ENCODE peak calls at places on chromosome 19, in eight cellular contexts. One of them, this sample, is unnamed.

GRCh38 chr19:3042545-3043267 is 13.6 kb upstream of the TLE2 start:
- DNase-seq in A549: no peak
- DNase-seq in mammary epithelial cell: no peak
- DNase-seq in kidney epithelial cell: no peak
- DNase-seq in activated naive CD4-positive, alpha-beta T cell treated with anti-CD3 and anti-CD28 coated beads, Interleukin-2, amount 50 U/mL, for 16 hours: no peak
- DNase-seq in Right ventricle myocardium superior: no peak
- DNase-seq in ovary: no peak
- DNase-seq in endothelial cell: no peak
- DNase-seq in this sample: no peak

GRCh38 chr19:15107056-15108010 is at the start of gene SYDE1:
- DNase-seq in A549: peak
- DNase-seq in mammary epithelial cell: peak
- DNase-seq in kidney epithelial cell: no peak
- DNase-seq in activated naive CD4-positive, alpha-beta T cell treated with anti-CD3 and anti-CD28 coated beads, Interleukin-2, amount 50 U/mL, for 16 hours: peak
- DNase-seq in Right ventricle myocardium superior: peak
- DNase-seq in ovary: peak
- DNase-seq in endothelial cell: peak
- DNase-seq in this sample: no peak

GRCh38 chr19:17078038-17078919 is 2.7 kb downstream of the MYO9B start:
- DNase-seq in A549: no peak
- DNase-seq in mammary epithelial cell: peak
- DNase-seq in kidney epithelial cell: no peak
- DNase-seq in activated naive CD4-positive, alpha-beta T cell treated with anti-CD3 and anti-CD28 coated beads, Interleukin-2, amount 50 U/mL, for 16 hours: no peak
- DNase-seq in Right ventricle myocardium superior: no peak
- DNase-seq in ovary: no peak
- DNase-seq in endothelial cell: no peak
- DNase-seq in this sample: peak

GRCh38 chr19:14400913-14401312 is 18.2 kb downstream of the DDX39A start:
- DNase-seq in A549: no peak
- DNase-seq in mammary epithelial cell: no peak
- DNase-seq in kidney epithelial cell: peak
- DNase-seq in activated naive CD4-positive, alpha-beta T cell treated with anti-CD3 and anti-CD28 coated beads, Interleukin-2, amount 50 U/mL, for 16 hours: no peak
- DNase-seq in Right ventricle myocardium superior: no peak
- DNase-seq in ovary: no peak
- DNase-seq in endothelial cell: no peak
- DNase-seq in this sample: peak

GRCh38 chr19:50693064-50693975 is 26.3 kb downstream of the SHANK1 start:
- DNase-seq in A549: no peak
- DNase-seq in mammary epithelial cell: no peak
- DNase-seq in kidney epithelial cell: no peak
- DNase-seq in activated naive CD4-positive, alpha-beta T cell treated with anti-CD3 and anti-CD28 coated beads, Interleukin-2, amount 50 U/mL, for 16 hours: no peak
- DNase-seq in Right ventricle myocardium superior: no peak
- DNase-seq in ovary: no peak
- DNase-seq in endothelial cell: no peak
- DNase-seq in this sample: no peak

GRCh38 chr19:30085394-30085793 is 143.4 kb downstream of the URI1 start:
- DNase-seq in A549: peak
- DNase-seq in mammary epithelial cell: no peak
- DNase-seq in kidney epithelial cell: no peak
- DNase-seq in activated naive CD4-positive, alpha-beta T cell treated with anti-CD3 and anti-CD28 coated beads, Interleukin-2, amount 50 U/mL, for 16 hours: no peak
- DNase-seq in Right ventricle myocardium superior: no peak
- DNase-seq in ovary: peak
- DNase-seq in endothelial cell: peak
- DNase-seq in this sample: no peak

GRCh38 chr19:46009530-46010510 is 13.0 kb downstream of the PGLYRP1 start:
- DNase-seq in A549: peak
- DNase-seq in mammary epithelial cell: peak
- DNase-seq in kidney epithelial cell: no peak
- DNase-seq in activated naive CD4-positive, alpha-beta T cell treated with anti-CD3 and anti-CD28 coated beads, Interleukin-2, amount 50 U/mL, for 16 hours: peak
- DNase-seq in Right ventricle myocardium superior: peak
- DNase-seq in ovary: peak
- DNase-seq in endothelial cell: peak
- DNase-seq in this sample: peak

GRCh38 chr19:942133-942645 is 16.4 kb downstream of the ARID3A start:
- DNase-seq in A549: no peak
- DNase-seq in mammary epithelial cell: no peak
- DNase-seq in kidney epithelial cell: no peak
- DNase-seq in activated naive CD4-positive, alpha-beta T cell treated with anti-CD3 and anti-CD28 coated beads, Interleukin-2, amount 50 U/mL, for 16 hours: no peak
- DNase-seq in Right ventricle myocardium superior: no peak
- DNase-seq in ovary: no peak
- DNase-seq in endothelial cell: no peak
- DNase-seq in this sample: no peak

GRCh38 chr19:46821512-46822359 is 28.9 kb downstream of the AP2S1 start:
- DNase-seq in A549: no peak
- DNase-seq in mammary epithelial cell: no peak
- DNase-seq in kidney epithelial cell: no peak
- DNase-seq in activated naive CD4-positive, alpha-beta T cell treated with anti-CD3 and anti-CD28 coated beads, Interleukin-2, amount 50 U/mL, for 16 hours: peak
- DNase-seq in Right ventricle myocardium superior: peak
- DNase-seq in ovary: no peak
- DNase-seq in endothelial cell: no peak
- DNase-seq in this sample: no peak

GRCh38 chr19:30173593-30174356 is 198.4 kb upstream of the ZNF536 start:
- DNase-seq in A549: no peak
- DNase-seq in mammary epithelial cell: no peak
- DNase-seq in kidney epithelial cell: no peak
- DNase-seq in activated naive CD4-positive, alpha-beta T cell treated with anti-CD3 and anti-CD28 coated beads, Interleukin-2, amount 50 U/mL, for 16 hours: no peak
- DNase-seq in Right ventricle myocardium superior: no peak
- DNase-seq in ovary: no peak
- DNase-seq in endothelial cell: no peak
- DNase-seq in this sample: no peak

GRCh38 chr19:42420055-42420544 is 7.1 kb downstream of the LIPE start:
- DNase-seq in A549: peak
- DNase-seq in mammary epithelial cell: peak
- DNase-seq in kidney epithelial cell: no peak
- DNase-seq in activated naive CD4-positive, alpha-beta T cell treated with anti-CD3 and anti-CD28 coated beads, Interleukin-2, amount 50 U/mL, for 16 hours: peak
- DNase-seq in Right ventricle myocardium superior: peak
- DNase-seq in ovary: peak
- DNase-seq in endothelial cell: peak
- DNase-seq in this sample: peak

GRCh38 chr19:48418317-48419064 is 25.0 kb downstream of the GRIN2D start:
- DNase-seq in A549: peak
- DNase-seq in mammary epithelial cell: no peak
- DNase-seq in kidney epithelial cell: no peak
- DNase-seq in activated naive CD4-positive, alpha-beta T cell treated with anti-CD3 and anti-CD28 coated beads, Interleukin-2, amount 50 U/mL, for 16 hours: no peak
- DNase-seq in Right ventricle myocardium superior: no peak
- DNase-seq in ovary: no peak
- DNase-seq in endothelial cell: no peak
- DNase-seq in this sample: no peak

GRCh38 chr19:3365447-3366103 is 808 bp upstream of the NFIC start:
- DNase-seq in A549: peak
- DNase-seq in mammary epithelial cell: peak
- DNase-seq in kidney epithelial cell: no peak
- DNase-seq in activated naive CD4-positive, alpha-beta T cell treated with anti-CD3 and anti-CD28 coated beads, Interleukin-2, amount 50 U/mL, for 16 hours: no peak
- DNase-seq in Right ventricle myocardium superior: peak
- DNase-seq in ovary: peak
- DNase-seq in endothelial cell: no peak
- DNase-seq in this sample: peak

GRCh38 chr19:44182145-44182544 is 17.2 kb downstream of the ZNF226 start:
- DNase-seq in A549: no peak
- DNase-seq in mammary epithelial cell: no peak
- DNase-seq in kidney epithelial cell: no peak
- DNase-seq in activated naive CD4-positive, alpha-beta T cell treated with anti-CD3 and anti-CD28 coated beads, Interleukin-2, amount 50 U/mL, for 16 hours: no peak
- DNase-seq in Right ventricle myocardium superior: no peak
- DNase-seq in ovary: no peak
- DNase-seq in endothelial cell: no peak
- DNase-seq in this sample: no peak

GRCh38 chr19:48696353-48697010 is 711 bp downstream of the FUT2 start:
- DNase-seq in A549: no peak
- DNase-seq in mammary epithelial cell: no peak
- DNase-seq in kidney epithelial cell: no peak
- DNase-seq in activated naive CD4-positive, alpha-beta T cell treated with anti-CD3 and anti-CD28 coated beads, Interleukin-2, amount 50 U/mL, for 16 hours: no peak
- DNase-seq in Right ventricle myocardium superior: no peak
- DNase-seq in ovary: no peak
- DNase-seq in endothelial cell: peak
- DNase-seq in this sample: peak

GRCh38 chr19:42274065-42274682 is 5.1 kb downstream of the CIC start:
- DNase-seq in A549: no peak
- DNase-seq in mammary epithelial cell: no peak
- DNase-seq in kidney epithelial cell: no peak
- DNase-seq in activated naive CD4-positive, alpha-beta T cell treated with anti-CD3 and anti-CD28 coated beads, Interleukin-2, amount 50 U/mL, for 16 hours: no peak
- DNase-seq in Right ventricle myocardium superior: no peak
- DNase-seq in ovary: no peak
- DNase-seq in endothelial cell: no peak
- DNase-seq in this sample: no peak

GRCh38 chr19:58053480-58054156 is 5.5 kb upstream of the ZNF135 start:
- DNase-seq in A549: no peak
- DNase-seq in mammary epithelial cell: no peak
- DNase-seq in kidney epithelial cell: no peak
- DNase-seq in activated naive CD4-positive, alpha-beta T cell treated with anti-CD3 and anti-CD28 coated beads, Interleukin-2, amount 50 U/mL, for 16 hours: no peak
- DNase-seq in Right ventricle myocardium superior: no peak
- DNase-seq in ovary: no peak
- DNase-seq in endothelial cell: no peak
- DNase-seq in this sample: no peak

GRCh38 chr19:18017275-18018083 is 9.5 kb downstream of the ARRDC2 start:
- DNase-seq in A549: no peak
- DNase-seq in mammary epithelial cell: no peak
- DNase-seq in kidney epithelial cell: no peak
- DNase-seq in activated naive CD4-positive, alpha-beta T cell treated with anti-CD3 and anti-CD28 coated beads, Interleukin-2, amount 50 U/mL, for 16 hours: no peak
- DNase-seq in Right ventricle myocardium superior: no peak
- DNase-seq in ovary: no peak
- DNase-seq in endothelial cell: no peak
- DNase-seq in this sample: no peak

GRCh38 chr19:28542394-28543243 is 670.3 kb downstream of the UQCRFS1 start:
- DNase-seq in A549: no peak
- DNase-seq in mammary epithelial cell: no peak
- DNase-seq in kidney epithelial cell: no peak
- DNase-seq in activated naive CD4-positive, alpha-beta T cell treated with anti-CD3 and anti-CD28 coated beads, Interleukin-2, amount 50 U/mL, for 16 hours: no peak
- DNase-seq in Right ventricle myocardium superior: no peak
- DNase-seq in ovary: no peak
- DNase-seq in endothelial cell: no peak
- DNase-seq in this sample: no peak

GRCh38 chr19:29510701-29511265 is 15.0 kb upstream of the VSTM2B start:
- DNase-seq in A549: no peak
- DNase-seq in mammary epithelial cell: no peak
- DNase-seq in kidney epithelial cell: no peak
- DNase-seq in activated naive CD4-positive, alpha-beta T cell treated with anti-CD3 and anti-CD28 coated beads, Interleukin-2, amount 50 U/mL, for 16 hours: peak
- DNase-seq in Right ventricle myocardium superior: peak
- DNase-seq in ovary: peak
- DNase-seq in endothelial cell: no peak
- DNase-seq in this sample: no peak

GRCh38 chr19:55958356-55958755 is 10.7 kb downstream of the NLRP8 start:
- DNase-seq in A549: peak
- DNase-seq in mammary epithelial cell: no peak
- DNase-seq in kidney epithelial cell: peak
- DNase-seq in activated naive CD4-positive, alpha-beta T cell treated with anti-CD3 and anti-CD28 coated beads, Interleukin-2, amount 50 U/mL, for 16 hours: no peak
- DNase-seq in Right ventricle myocardium superior: no peak
- DNase-seq in ovary: no peak
- DNase-seq in endothelial cell: no peak
- DNase-seq in this sample: no peak

GRCh38 chr19:45117167-45117594 is 24.2 kb downstream of the PPP1R37 start:
- DNase-seq in A549: no peak
- DNase-seq in mammary epithelial cell: no peak
- DNase-seq in kidney epithelial cell: no peak
- DNase-seq in activated naive CD4-positive, alpha-beta T cell treated with anti-CD3 and anti-CD28 coated beads, Interleukin-2, amount 50 U/mL, for 16 hours: peak
- DNase-seq in Right ventricle myocardium superior: no peak
- DNase-seq in ovary: no peak
- DNase-seq in endothelial cell: no peak
- DNase-seq in this sample: no peak

GRCh38 chr19:38440592-38440991 is 7.1 kb downstream of the RYR1 start:
- DNase-seq in A549: no peak
- DNase-seq in mammary epithelial cell: no peak
- DNase-seq in kidney epithelial cell: no peak
- DNase-seq in activated naive CD4-positive, alpha-beta T cell treated with anti-CD3 and anti-CD28 coated beads, Interleukin-2, amount 50 U/mL, for 16 hours: no peak
- DNase-seq in Right ventricle myocardium superior: no peak
- DNase-seq in ovary: no peak
- DNase-seq in endothelial cell: no peak
- DNase-seq in this sample: no peak

GRCh38 chr19:574658-575526 is 2.5 kb downstream of the BSG start:
- DNase-seq in A549: no peak
- DNase-seq in mammary epithelial cell: no peak
- DNase-seq in kidney epithelial cell: no peak
- DNase-seq in activated naive CD4-positive, alpha-beta T cell treated with anti-CD3 and anti-CD28 coated beads, Interleukin-2, amount 50 U/mL, for 16 hours: no peak
- DNase-seq in Right ventricle myocardium superior: peak
- DNase-seq in ovary: peak
- DNase-seq in endothelial cell: no peak
- DNase-seq in this sample: peak

GRCh38 chr19:3448616-3449334 is 31.6 kb downstream of the SMIM24 start:
- DNase-seq in A549: no peak
- DNase-seq in mammary epithelial cell: no peak
- DNase-seq in kidney epithelial cell: no peak
- DNase-seq in activated naive CD4-positive, alpha-beta T cell treated with anti-CD3 and anti-CD28 coated beads, Interleukin-2, amount 50 U/mL, for 16 hours: no peak
- DNase-seq in Right ventricle myocardium superior: no peak
- DNase-seq in ovary: no peak
- DNase-seq in endothelial cell: no peak
- DNase-seq in this sample: no peak

GRCh38 chr19:15252398-15253018 is 20.3 kb upstream of the EPHX3 start:
- DNase-seq in A549: peak
- DNase-seq in mammary epithelial cell: no peak
- DNase-seq in kidney epithelial cell: no peak
- DNase-seq in activated naive CD4-positive, alpha-beta T cell treated with anti-CD3 and anti-CD28 coated beads, Interleukin-2, amount 50 U/mL, for 16 hours: no peak
- DNase-seq in Right ventricle myocardium superior: no peak
- DNase-seq in ovary: no peak
- DNase-seq in endothelial cell: peak
- DNase-seq in this sample: peak

GRCh38 chr19:44587863-44588752 is 25.3 kb upstream of the IGSF23 start:
- DNase-seq in A549: peak
- DNase-seq in mammary epithelial cell: peak
- DNase-seq in kidney epithelial cell: peak
- DNase-seq in activated naive CD4-positive, alpha-beta T cell treated with anti-CD3 and anti-CD28 coated beads, Interleukin-2, amount 50 U/mL, for 16 hours: no peak
- DNase-seq in Right ventricle myocardium superior: no peak
- DNase-seq in ovary: no peak
- DNase-seq in endothelial cell: no peak
- DNase-seq in this sample: peak

GRCh38 chr19:13102666-13103584 is at the start of gene LYL1:
- DNase-seq in A549: peak
- DNase-seq in mammary epithelial cell: no peak
- DNase-seq in kidney epithelial cell: no peak
- DNase-seq in activated naive CD4-positive, alpha-beta T cell treated with anti-CD3 and anti-CD28 coated beads, Interleukin-2, amount 50 U/mL, for 16 hours: peak
- DNase-seq in Right ventricle myocardium superior: peak
- DNase-seq in ovary: peak
- DNase-seq in endothelial cell: peak
- DNase-seq in this sample: no peak

GRCh38 chr19:4267101-4267900 is 11.8 kb upstream of the SHD start:
- DNase-seq in A549: peak
- DNase-seq in mammary epithelial cell: peak
- DNase-seq in kidney epithelial cell: no peak
- DNase-seq in activated naive CD4-positive, alpha-beta T cell treated with anti-CD3 and anti-CD28 coated beads, Interleukin-2, amount 50 U/mL, for 16 hours: peak
- DNase-seq in Right ventricle myocardium superior: peak
- DNase-seq in ovary: peak
- DNase-seq in endothelial cell: peak
- DNase-seq in this sample: peak

GRCh38 chr19:39660661-39661060 is 4.9 kb downstream of the LGALS16 start:
- DNase-seq in A549: no peak
- DNase-seq in mammary epithelial cell: no peak
- DNase-seq in kidney epithelial cell: no peak
- DNase-seq in activated naive CD4-positive, alpha-beta T cell treated with anti-CD3 and anti-CD28 coated beads, Interleukin-2, amount 50 U/mL, for 16 hours: no peak
- DNase-seq in Right ventricle myocardium superior: no peak
- DNase-seq in ovary: no peak
- DNase-seq in endothelial cell: no peak
- DNase-seq in this sample: no peak

This sample was measured in epithelial cell of esophagus.